ENCODE peak calls at places on chromosomes 12 and 14, in six cellular contexts. S, Y, T, P, W and Z are unnamed samples.

GRCh38 chr12:116011217-116011616 is 266.3 kb downstream of the MED13L start:
- DNase-seq in Y (no peak), P (no peak), T (no peak), W (no peak), S (no peak), Z (no peak)

GRCh38 chr12:100141666-100141997 is 1.0 kb downstream of the BLTP3B start:
- DNase-seq in S (no peak), P (peak), Y (no peak), W (peak), T (no peak), Z (peak)

GRCh38 chr12:106586535-106586802 is 3.7 kb downstream of the RFX4 start:
- DNase-seq in W (no peak), S (no peak), P (no peak), T (no peak), Y (no peak), Z (no peak)

GRCh38 chr12:121974026-121974985 is 47.4 kb upstream of the BCL7A start:
- DNase-seq in T (no peak), S (no peak), W (no peak), Y (no peak), P (no peak), Z (no peak)

GRCh38 chr12:4588916-4589315 is 26.9 kb downstream of the DYRK4 start:
- DNase-seq in Y (no peak), T (no peak), S (no peak), W (no peak), P (no peak), Z (no peak)

GRCh38 chr12:4290011-4290790 is 16.6 kb downstream of the CCND2 start:
- DNase-seq in P (no peak), Y (no peak), W (no peak), S (no peak), T (no peak), Z (no peak)

GRCh38 chr12:102454808-102455760 is 25.3 kb downstream of the IGF1 start:
- DNase-seq in S (peak), W (peak), Y (no peak), P (no peak), T (no peak), Z (peak)

GRCh38 chr12:117309276-117309885 is 52.0 kb downstream of the NOS1 start:
- DNase-seq in W (no peak), S (no peak), P (no peak), T (no peak), Y (no peak), Z (no peak)

GRCh38 chr14:39247256-39247655 is 13.5 kb downstream of the MIA2 start:
- DNase-seq in W (no peak), T (no peak), Y (no peak), S (no peak), P (no peak), Z (no peak)

GRCh38 chr14:91396959-91397815 is 20.4 kb downstream of the CCDC88C start:
- DNase-seq in T (peak), S (peak), Y (no peak), W (no peak), P (no peak), Z (no peak)

GRCh38 chr14:104299993-104300761 is 161.8 kb downstream of the KIF26A start:
- DNase-seq in T (peak), Y (no peak), P (no peak), W (no peak), S (no peak), Z (no peak)

GRCh38 chr14:69107407-69108003 is 45.4 kb downstream of the DCAF5 start:
- DNase-seq in T (peak), P (peak), W (peak), Y (peak), S (peak), Z (no peak)

GRCh38 chr12:43309845-43310405 is 242.1 kb downstream of the ADAMTS20 start:
- DNase-seq in T (no peak), Y (no peak), P (no peak), S (no peak), W (no peak), Z (no peak)

GRCh38 chr12:69101505-69101904 is 137.9 kb upstream of the CPSF6 start:
- DNase-seq in S (peak), P (peak), W (peak), Y (peak), T (no peak), Z (no peak)

GRCh38 chr12:111405856-111406473 is at the start of gene SH2B3:
- DNase-seq in P (no peak), T (no peak), S (no peak), Y (no peak), W (no peak), Z (no peak)

GRCh38 chr12:115944851-115945496 is 332.5 kb downstream of the MED13L start:
- DNase-seq in P (no peak), W (peak), T (no peak), S (peak), Y (peak), Z (no peak)

GRCh38 chr12:132343294-132343972 is 14.0 kb upstream of the GALNT9 start:
- DNase-seq in Y (no peak), T (no peak), S (no peak), P (no peak), W (no peak), Z (no peak)

GRCh38 chr12:116670859-116671258 is 67.0 kb downstream of the SPRING1 start:
- DNase-seq in P (no peak), S (no peak), W (no peak), T (no peak), Y (no peak), Z (no peak)

GRCh38 chr12:68242777-68243176 is 10.6 kb downstream of the IL22 start:
- DNase-seq in T (no peak), Y (no peak), S (no peak), P (no peak), W (no peak), Z (no peak)

GRCh38 chr12:67420506-67420905 is 151.3 kb downstream of the CAND1 start:
- DNase-seq in S (no peak), P (no peak), Y (no peak), T (no peak), W (no peak), Z (no peak)

GRCh38 chr14:90587918-90588317 is 191.1 kb downstream of the CALM1 start:
- DNase-seq in S (no peak), W (peak), P (no peak), Y (no peak), T (no peak), Z (peak)

GRCh38 chr12:102462386-102462785 is 18.0 kb downstream of the IGF1 start:
- DNase-seq in T (no peak), Y (no peak), S (no peak), P (no peak), W (no peak), Z (no peak)

GRCh38 chr12:26878661-26879119 is 45.7 kb upstream of the ITPR2 start:
- DNase-seq in W (peak), T (peak), S (peak), P (no peak), Y (peak), Z (peak)

GRCh38 chr12:120639771-120640721 is at the start of gene CABP1:
- DNase-seq in P (no peak), Y (no peak), W (no peak), S (peak), T (peak), Z (no peak)

GRCh38 chr14:86790408-86791364 is 1202.3 kb downstream of the GALC start:
- DNase-seq in T (no peak), W (no peak), P (no peak), S (no peak), Y (no peak), Z (no peak)

GRCh38 chr12:25458047-25458552 is 95.0 kb downstream of the LMNTD1 start:
- DNase-seq in Y (no peak), P (peak), T (no peak), S (peak), W (peak), Z (no peak)
- TF ChIP-seq POLR2A in Y (no peak), P (no peak), T (no peak), S (no peak), W (no peak), Z (no peak)

GRCh38 chr12:56161677-56162351 is 3.7 kb downstream of the MYL6 start:
- DNase-seq in S (no peak), Y (no peak), T (no peak), W (no peak), P (no peak), Z (no peak)

GRCh38 chr12:56158926-56159461 is 835 bp downstream of the MYL6 start:
- DNase-seq in W (peak), S (peak), P (peak), Y (peak), T (peak), Z (peak)

GRCh38 chr12:56160894-56161667 is 2.9 kb downstream of the MYL6 start:
- DNase-seq in S (no peak), T (no peak), P (no peak), W (no peak), Y (no peak), Z (no peak)

GRCh38 chr12:56159482-56160105 is 1.4 kb downstream of the MYL6 start:
- DNase-seq in S (no peak), Y (no peak), P (no peak), T (no peak), W (no peak), Z (no peak)

DNA sequence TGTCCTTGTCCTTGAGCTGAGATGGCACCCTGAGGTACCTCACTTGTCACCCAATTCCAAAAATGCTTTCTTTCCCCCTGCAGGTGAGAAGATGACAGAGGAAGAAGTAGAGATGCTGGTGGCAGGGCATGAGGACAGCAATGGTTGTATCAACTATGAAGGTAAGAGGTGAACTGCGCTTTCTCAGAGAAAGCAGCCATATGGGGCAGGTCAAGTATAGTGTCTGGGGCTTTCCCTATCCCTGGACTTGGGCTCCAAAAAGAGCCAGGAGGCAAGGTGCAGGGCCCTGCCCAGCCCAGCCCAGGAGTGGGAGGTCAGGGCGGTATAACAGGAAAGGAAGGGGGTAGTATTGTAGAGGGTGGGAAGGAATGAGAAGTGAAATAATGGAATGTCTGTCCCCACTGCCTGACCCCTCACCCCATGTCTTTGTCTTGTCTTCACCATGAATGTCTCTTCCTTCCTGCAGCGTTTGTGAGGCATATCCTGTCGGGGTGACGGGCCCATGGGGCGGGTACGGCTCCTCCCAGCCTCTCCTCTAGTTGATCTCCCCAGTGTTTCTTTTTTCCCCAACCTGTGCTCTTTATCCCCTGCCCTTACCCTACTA is 2.1 kb downstream of the MYL6 start:
- DNase-seq in Y (no peak), S (no peak), P (no peak), W (peak), T (no peak), Z (no peak)
- TF ChIP-seq CTCF in Y (no peak), S (no peak), P (no peak), W (no peak), T (no peak), Z (no peak)

DNA sequence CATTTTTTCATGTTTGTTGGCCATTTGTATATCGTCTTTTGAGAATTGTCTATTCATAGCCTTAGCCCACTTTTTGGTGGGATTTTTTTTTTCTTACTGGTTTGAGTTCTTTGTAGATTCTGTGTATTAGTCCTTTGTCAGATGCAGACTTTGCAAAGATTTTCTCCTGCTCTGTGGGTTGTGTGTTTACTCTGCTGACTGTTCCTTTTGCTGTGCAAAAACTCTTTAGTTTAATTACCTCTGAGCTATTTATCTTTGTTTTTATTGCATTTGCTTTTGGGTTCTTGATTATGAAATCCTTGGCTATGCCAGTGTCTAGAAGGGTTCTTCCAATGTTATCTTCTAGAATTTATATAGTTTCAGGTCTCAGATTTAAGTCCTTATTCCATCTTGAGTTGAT is 220.0 kb downstream of the FUT8 start:
- DNase-seq in S (no peak), T (no peak), Y (no peak), W (no peak), P (no peak), Z (no peak)
- H3K27ac ChIP-seq in S (no peak), T (no peak), Y (no peak), W (no peak), P (no peak), Z (no peak)

GRCh38 chr12:12465522-12465921 is 97.1 kb downstream of the DUSP16 start:
- DNase-seq in W (no peak), S (no peak), Y (no peak), P (no peak), T (no peak), Z (no peak)
- TF ChIP-seq POLR2A in W (no peak), S (no peak), Y (no peak), P (no peak), T (no peak), Z (no peak)